ENCODE peak calls at places on chromosome 5, in ten cellular contexts. S is upper lobe of left lung, D is stomach, Q is A549, L is sigmoid colon, N is H1, J is ovary, M is GM12878, X is HepG2, C is suprapubic skin. Y is an unnamed sample.

GRCh38 chr5:167814828-167815227 is 476.6 kb upstream of the WWC1 start:
- DNase-seq in S (no peak), D (no peak), Q (no peak), L (no peak), N (no peak), J (no peak), M (no peak), X (no peak), C (no peak), Y (peak)

GRCh38 chr5:179338123-179338676 is 7.1 kb downstream of the ADAMTS2 start:
- DNase-seq in S (peak), D (no peak), Q (no peak), L (no peak), N (no peak), J (no peak), M (no peak), X (no peak), C (no peak), Y (no peak)

GRCh38 chr5:149403923-149404745 is 25.0 kb upstream of the IL17B start:
- DNase-seq in S (no peak), D (no peak), Q (peak), L (peak), N (no peak), J (peak), M (no peak), X (no peak), C (no peak), Y (no peak)

GRCh38 chr5:181121675-181122561 is 9.1 kb downstream of the OR2V1 start:
- DNase-seq in S (no peak), D (no peak), Q (no peak), L (peak), N (no peak), J (no peak), M (no peak), X (no peak), C (no peak), Y (no peak)

GRCh38 chr5:157747173-157747758 is 3.8 kb downstream of the LSM11 start:
- DNase-seq in S (no peak), D (no peak), Q (no peak), L (no peak), N (no peak), J (no peak), M (no peak), X (no peak), C (no peak), Y (no peak)

GRCh38 chr5:125725686-125726085 is 697.5 kb upstream of the GRAMD2B start:
- DNase-seq in S (no peak), D (no peak), Q (no peak), L (no peak), N (no peak), J (no peak), M (no peak), X (no peak), C (no peak), Y (no peak)

GRCh38 chr5:16253856-16254255 is 74.3 kb upstream of the MARCHF11 start:
- DNase-seq in S (no peak), D (no peak), Q (no peak), L (no peak), N (no peak), J (no peak), M (no peak), X (no peak), C (no peak), Y (no peak)

GRCh38 chr5:51958473-51958872 is 575.2 kb downstream of the ISL1 start:
- DNase-seq in S (no peak), D (no peak), Q (no peak), L (no peak), N (no peak), J (no peak), M (no peak), X (no peak), C (no peak), Y (no peak)

GRCh38 chr5:53023969-53024368 is 34.8 kb downstream of the ITGA2 start:
- DNase-seq in S (no peak), D (no peak), Q (no peak), L (no peak), N (no peak), J (no peak), M (no peak), X (no peak), C (no peak), Y (no peak)

GRCh38 chr5:78360674-78361225 is 333 bp downstream of the SCAMP1 start:
- DNase-seq in S (peak), D (peak), Q (peak), L (peak), N (peak), J (peak), M (no peak), X (no peak), C (peak), Y (no peak)

GRCh38 chr5:9516591-9516990 is 29.3 kb downstream of the SEMA5A start:
- DNase-seq in S (no peak), D (no peak), Q (no peak), L (no peak), N (no peak), J (no peak), M (no peak), X (no peak), C (no peak), Y (no peak)

GRCh38 chr5:107121793-107122519 is 548.8 kb downstream of the EFNA5 start:
- DNase-seq in S (no peak), D (no peak), Q (no peak), L (no peak), N (no peak), J (no peak), M (no peak), X (no peak), C (no peak), Y (no peak)

GRCh38 chr5:38456657-38457056 is 99.8 kb downstream of the LIFR start:
- DNase-seq in S (no peak), D (no peak), Q (no peak), L (no peak), N (no peak), J (no peak), M (no peak), X (no peak), C (no peak), Y (no peak)

GRCh38 chr5:171801-172331 is 19.4 kb upstream of the LRRC14B start:
- DNase-seq in S (no peak), D (no peak), Q (no peak), L (peak), N (peak), J (no peak), M (no peak), X (no peak), C (peak), Y (no peak)

GRCh38 chr5:138819065-138819464 is 56.1 kb downstream of the LRRTM2 start:
- DNase-seq in S (no peak), D (no peak), Q (no peak), L (no peak), N (no peak), J (no peak), M (no peak), X (no peak), C (no peak), Y (no peak)

GRCh38 chr5:138820695-138821094 is 54.4 kb downstream of the LRRTM2 start:
- DNase-seq in S (no peak), D (no peak), Q (no peak), L (no peak), N (no peak), J (no peak), M (no peak), X (no peak), C (no peak), Y (no peak)

GRCh38 chr5:138829341-138829740 is 45.8 kb downstream of the LRRTM2 start:
- DNase-seq in S (no peak), D (no peak), Q (no peak), L (no peak), N (no peak), J (no peak), M (no peak), X (no peak), C (no peak), Y (no peak)

GRCh38 chr5:138824924-138825863 is 49.9 kb downstream of the LRRTM2 start:
- DNase-seq in S (no peak), D (no peak), Q (peak), L (no peak), N (no peak), J (no peak), M (no peak), X (peak), C (no peak), Y (no peak)

DNA sequence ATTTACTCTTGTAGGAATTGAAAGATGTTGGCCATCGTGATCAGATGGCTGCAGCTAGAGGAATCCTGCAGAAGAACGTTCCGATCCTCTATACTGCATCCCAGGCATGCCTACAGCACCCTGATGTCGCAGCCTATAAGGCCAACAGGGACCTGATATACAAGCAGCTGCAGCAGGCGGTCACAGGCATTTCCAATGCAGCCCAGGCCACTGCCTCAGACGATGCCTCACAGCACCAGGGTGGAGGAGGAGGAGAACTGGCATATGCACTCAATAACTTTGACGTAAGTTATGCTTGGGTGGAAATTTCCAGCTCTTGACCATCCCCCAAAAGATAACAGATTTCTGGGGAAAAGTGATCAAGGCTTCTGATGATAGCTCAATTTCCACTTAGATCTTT is 50.6 kb downstream of the LRRTM2 start:
- DNase-seq in S (no peak), D (no peak), Q (no peak), L (no peak), N (no peak), J (no peak), M (no peak), X (no peak), C (no peak), Y (no peak)
- TF ChIP-seq CTCF in S (no peak), D (no peak), Q (no peak), L (no peak), N (no peak), J (no peak), M (no peak), X (no peak), C (no peak), Y (no peak)

GRCh38 chr5:171418982-171419662 is at the start of gene FGF18:
- DNase-seq in S (no peak), D (peak), Q (peak), L (no peak), N (peak), J (peak), M (no peak), X (peak), C (peak), Y (no peak)
- TF ChIP-seq EP300 in S (no peak), D (no peak), Q (no peak), L (no peak), N (no peak), J (no peak), M (no peak), X (no peak), C (no peak), Y (no peak)

GRCh38 chr5:178120661-178121357 is 7.5 kb downstream of the N4BP3 start:
- DNase-seq in S (peak), D (peak), Q (peak), L (peak), N (peak), J (peak), M (peak), X (peak), C (no peak), Y (peak)
- TF ChIP-seq CTCF in S (peak), D (no peak), Q (peak), L (peak), N (peak), J (no peak), M (peak), X (peak), C (no peak), Y (peak)

DNA sequence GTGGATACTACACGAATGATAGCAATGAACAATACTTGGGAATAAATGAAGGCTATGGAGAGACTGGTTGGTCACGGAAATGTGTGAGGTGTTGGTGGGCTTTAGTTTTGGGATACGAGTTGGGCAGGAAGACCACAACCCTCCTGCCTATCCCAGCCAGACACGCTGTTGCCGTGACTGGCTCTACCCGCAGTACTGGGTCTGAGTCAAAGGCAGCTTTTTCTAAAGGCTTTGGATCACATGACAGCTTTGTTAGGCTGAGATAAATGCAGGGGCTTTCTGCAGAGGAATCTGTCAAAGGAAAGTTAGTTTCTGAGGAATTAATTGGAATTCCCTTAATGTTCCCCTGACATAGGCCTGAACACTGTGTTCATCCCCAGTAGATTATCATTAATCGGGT is 302.8 kb downstream of the KIF4B start:
- DNase-seq in S (no peak), D (no peak), Q (no peak), L (no peak), N (no peak), J (no peak), M (no peak), X (no peak), C (no peak), Y (no peak)
- TF ChIP-seq EP300 in S (no peak), D (no peak), Q (no peak), L (no peak), N (no peak), J (no peak), M (no peak), X (no peak), C (no peak), Y (no peak)

GRCh38 chr5:75666801-75667200 is 50.4 kb downstream of the POC5 start:
- DNase-seq in S (no peak), D (no peak), Q (no peak), L (no peak), N (no peak), J (no peak), M (no peak), X (no peak), C (no peak), Y (no peak)
- TF ChIP-seq CTCF in S (no peak), D (no peak), Q (no peak), L (no peak), N (peak), J (no peak), M (no peak), X (peak), C (no peak), Y (no peak)

GRCh38 chr5:34751807-34752736 is 86.9 kb upstream of the TTC23L start:
- DNase-seq in S (no peak), D (no peak), Q (no peak), L (no peak), N (no peak), J (no peak), M (no peak), X (no peak), C (no peak), Y (no peak)

GRCh38 chr5:34743878-34744277 is 87.8 kb downstream of the RAI14 start:
- DNase-seq in S (no peak), D (no peak), Q (no peak), L (no peak), N (no peak), J (no peak), M (no peak), X (no peak), C (no peak), Y (no peak)

GRCh38 chr5:34748431-34748830 is 90.5 kb upstream of the TTC23L start:
- DNase-seq in S (no peak), D (no peak), Q (no peak), L (no peak), N (no peak), J (no peak), M (no peak), X (no peak), C (no peak), Y (no peak)

DNA sequence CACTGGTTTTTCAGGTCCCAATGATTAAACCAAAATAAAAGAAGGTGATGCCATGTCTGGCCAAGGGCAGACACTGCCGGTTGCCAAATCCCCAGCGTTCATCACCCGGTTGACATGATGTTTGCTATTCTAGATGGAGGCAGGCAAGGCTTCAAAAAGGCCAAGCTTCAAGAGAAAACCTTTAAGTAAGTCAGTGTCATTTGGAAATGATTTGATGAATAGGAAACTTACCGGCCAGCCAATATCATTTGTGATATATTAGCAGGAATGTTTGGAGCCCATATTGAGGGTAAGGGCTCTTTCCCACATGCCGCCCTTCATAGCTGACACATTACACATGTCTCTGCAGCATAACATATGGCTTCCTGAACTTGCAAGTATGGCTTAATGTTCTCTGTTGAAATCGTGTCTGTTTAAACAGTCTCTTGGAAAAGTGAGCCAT is 89.5 kb upstream of the TTC23L start:
- DNase-seq in S (no peak), D (no peak), Q (no peak), L (no peak), N (no peak), J (no peak), M (no peak), X (no peak), C (no peak), Y (no peak)
- TF ChIP-seq EP300 in S (no peak), D (no peak), Q (no peak), L (no peak), N (no peak), J (no peak), M (no peak), X (no peak), C (no peak), Y (no peak)